ENCODE peak calls at places on chromosomes 4 and X, in nine cellular contexts. J is GM23248; Z is upper lobe of right lung; K is esophagus squamous epithelium; L is CD8-positive, alpha-beta T cell; A is fibroblast of lung; E is spleen; N is tibial artery; F is heart right ventricle. D is an unnamed sample.

GRCh38 chrX:132704769-132705168 is 215.9 kb upstream of the MBNL3 start:
- DNase-seq in J (no peak), Z (no peak), K (no peak), L (no peak), A (no peak), E (no peak), N (no peak), F (no peak), D (no peak)

GRCh38 chr4:113637363-113637762 is 124.2 kb downstream of the CAMK2D start:
- DNase-seq in J (peak; percentile 31), Z (no peak), K (no peak), L (no peak), A (peak; percentile 91), E (no peak), N (no peak), F (no peak), D (no peak)

GRCh38 chr4:99722662-99723061 is 65.0 kb upstream of the C4orf54 start:
- DNase-seq in J (no peak), Z (no peak), K (no peak), L (no peak), A (no peak), E (no peak), N (no peak), F (no peak), D (no peak)

GRCh38 chr4:70838400-70838971 is 1.2 kb downstream of the GRSF1 start:
- DNase-seq in J (peak; percentile 62), Z (no peak), K (no peak), L (no peak), A (peak; percentile 39), E (no peak), N (no peak), F (no peak), D (no peak)

GRCh38 chr4:48970471-48970921 is 15.6 kb upstream of the CWH43 start:
- DNase-seq in J (peak; percentile 79), Z (no peak), K (no peak), L (no peak), A (peak; percentile 89), E (no peak), N (no peak), F (no peak), D (no peak)

GRCh38 chr4:81811562-81812293 is 340.0 kb upstream of the RASGEF1B start:
- DNase-seq in J (no peak), Z (no peak), K (no peak), L (no peak), A (no peak), E (no peak), N (no peak), F (no peak), D (no peak)

GRCh38 chrX:69102805-69103204 is 62.4 kb downstream of the PJA1 start:
- DNase-seq in J (no peak), Z (no peak), K (no peak), L (no peak), A (no peak), E (peak; percentile 28), N (no peak), F (no peak), D (no peak)

GRCh38 chrX:41350976-41351569 is 17.1 kb downstream of the DDX3X start:
- DNase-seq in J (peak; percentile 22), Z (no peak), K (no peak), L (no peak), A (no peak), E (no peak), N (no peak), F (no peak), D (no peak)

GRCh38 chr4:6606465-6607235 is 31.7 kb downstream of the MAN2B2 start:
- DNase-seq in J (no peak), Z (no peak), K (no peak), L (no peak), A (no peak), E (no peak), N (no peak), F (no peak), D (no peak)

GRCh38 chr4:6607368-6608050 is 32.5 kb downstream of the MAN2B2 start:
- DNase-seq in J (no peak), Z (no peak), K (no peak), L (no peak), A (no peak), E (no peak), N (no peak), F (no peak), D (no peak)

GRCh38 chr4:6605114-6605513 is 30.1 kb downstream of the MAN2B2 start:
- DNase-seq in J (no peak), Z (no peak), K (no peak), L (no peak), A (no peak), E (no peak), N (no peak), F (no peak), D (no peak)

GRCh38 chr4:6603128-6603527 is 28.1 kb downstream of the MAN2B2 start:
- DNase-seq in J (no peak), Z (no peak), K (no peak), L (no peak), A (no peak), E (no peak), N (no peak), F (no peak), D (no peak)

DNA sequence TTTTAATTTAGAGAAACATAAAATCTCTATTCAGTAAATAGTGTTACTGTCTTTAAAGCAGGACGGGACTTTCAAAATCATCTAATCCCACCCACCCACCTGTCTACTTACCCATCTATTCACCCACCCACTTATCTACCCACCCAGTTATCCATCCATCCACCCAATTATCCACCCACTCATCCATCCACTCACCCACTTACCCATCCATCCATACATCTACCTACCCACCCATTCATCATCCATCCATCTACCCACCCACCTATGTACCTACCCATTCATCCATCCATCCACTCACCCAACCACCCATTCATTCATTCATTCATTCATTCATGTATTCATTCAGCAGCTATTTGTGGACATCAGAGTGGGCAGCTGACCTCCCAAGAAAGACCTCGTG is 30.6 kb downstream of the MAN2B2 start:
- DNase-seq in J (no peak), Z (no peak), K (no peak), L (no peak), A (no peak), E (no peak), N (no peak), F (no peak), D (no peak)
- H3K36me3 ChIP-seq in J (peaks cover 8% of the 10 kb centered on the region), Z (peaks cover 54% of the 10 kb centered on the region), K (peaks cover 100% of the 10 kb centered on the region), L (peaks cover 61% of the 10 kb centered on the region), A (peaks cover 8% of the 10 kb centered on the region), E (peaks cover 95% of the 10 kb centered on the region), N (peaks cover 100% of the 10 kb centered on the region), F (peaks cover 34% of the 10 kb centered on the region), D (peaks cover 94% of the 10 kb centered on the region)

DNA sequence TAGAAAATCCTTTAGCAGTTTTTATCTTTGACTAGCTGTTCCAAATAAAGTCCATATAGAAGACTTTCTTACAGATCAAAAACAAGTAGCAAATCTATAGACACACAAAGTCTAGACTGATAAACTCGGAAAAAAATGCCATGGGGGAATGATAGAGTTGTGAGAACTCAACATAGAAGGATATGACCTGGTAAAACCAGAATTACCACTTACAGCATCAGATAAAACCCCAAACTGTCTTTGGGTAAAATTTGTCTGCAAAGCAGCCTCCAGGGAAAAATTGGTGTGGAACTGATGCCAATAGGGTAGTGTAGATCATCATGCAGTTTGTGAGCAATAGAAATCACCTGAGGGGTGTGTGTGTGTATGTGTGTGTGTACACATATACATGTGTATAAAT is 579.1 kb downstream of the SPOCK3 start:
- DNase-seq in J (no peak), Z (no peak), K (no peak), L (no peak), A (no peak), E (no peak), N (no peak), F (no peak), D (no peak)
- H3K36me3 ChIP-seq in J (no peaks in the 10 kb centered on the region), Z (no peaks in the 10 kb centered on the region), K (no peaks in the 10 kb centered on the region), L (no peaks in the 10 kb centered on the region), A (no peaks in the 10 kb centered on the region), E (no peaks in the 10 kb centered on the region), N (no peaks in the 10 kb centered on the region), F (no peaks in the 10 kb centered on the region), D (no peaks in the 10 kb centered on the region)

DNA sequence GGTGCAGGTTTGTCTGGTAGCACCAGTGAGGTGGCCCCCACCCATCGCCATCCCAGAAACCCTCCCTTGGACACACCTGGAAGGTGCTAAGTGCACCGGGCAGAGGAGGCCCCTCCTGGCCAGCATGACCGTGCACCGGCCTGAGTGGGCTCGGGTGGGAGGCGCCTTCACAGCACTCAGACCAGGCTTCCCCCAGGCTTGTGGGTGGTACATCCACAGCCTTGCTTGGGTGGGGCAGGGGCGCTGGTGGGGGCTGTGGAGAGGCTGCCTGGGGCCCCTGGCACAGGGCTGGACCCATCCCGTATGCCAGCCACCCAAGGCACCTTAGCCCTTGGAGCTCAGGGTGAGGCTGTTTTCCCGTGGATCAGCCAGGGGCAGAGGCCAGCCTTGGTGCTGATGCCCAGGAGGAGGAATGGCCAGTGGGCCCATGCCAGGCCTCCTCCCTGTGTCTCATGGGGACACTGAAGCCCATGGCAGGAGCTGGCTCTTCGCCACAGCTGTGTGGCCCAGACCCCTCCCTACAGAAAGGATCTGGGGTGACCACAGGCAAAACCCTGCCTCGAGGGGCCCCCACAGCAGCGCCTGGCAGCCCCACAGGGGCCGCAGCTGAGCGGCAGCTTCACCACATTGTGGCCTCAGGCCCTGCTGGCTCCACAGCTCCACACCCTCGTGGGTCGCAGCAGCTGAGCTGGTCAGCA is 21.4 kb downstream of the NKX1-1 start:
- DNase-seq in J (no peak), Z (peak; percentile 60), K (no peak), L (no peak), A (no peak), E (peak; percentile 62), N (no peak), F (no peak), D (no peak)
- H3K36me3 ChIP-seq in J (peaks cover 8% of the 10 kb centered on the region), Z (peaks cover 42% of the 10 kb centered on the region), K (peaks cover 97% of the 10 kb centered on the region), L (no peaks in the 10 kb centered on the region), A (no peaks in the 10 kb centered on the region), E (peaks cover 27% of the 10 kb centered on the region), N (peaks cover 94% of the 10 kb centered on the region), F (peaks cover 58% of the 10 kb centered on the region), D (peaks cover 6% of the 10 kb centered on the region)

GRCh38 chr4:177404342-177404741 is 37.9 kb downstream of the AGA start:
- DNase-seq in J (no peak), Z (no peak), K (no peak), L (no peak), A (peak; percentile 8), E (no peak), N (no peak), F (no peak), D (no peak)

GRCh38 chr4:177410566-177410965 is 31.7 kb downstream of the AGA start:
- DNase-seq in J (no peak), Z (no peak), K (no peak), L (no peak), A (no peak), E (no peak), N (no peak), F (no peak), D (no peak)

GRCh38 chr4:177404980-177405379 is 37.3 kb downstream of the AGA start:
- DNase-seq in J (no peak), Z (no peak), K (no peak), L (no peak), A (peak; percentile 14), E (no peak), N (no peak), F (no peak), D (no peak)

GRCh38 chr4:177405508-177405907 is 36.7 kb downstream of the AGA start:
- DNase-seq in J (no peak), Z (no peak), K (no peak), L (no peak), A (peak; percentile 44), E (no peak), N (no peak), F (no peak), D (no peak)

DNA sequence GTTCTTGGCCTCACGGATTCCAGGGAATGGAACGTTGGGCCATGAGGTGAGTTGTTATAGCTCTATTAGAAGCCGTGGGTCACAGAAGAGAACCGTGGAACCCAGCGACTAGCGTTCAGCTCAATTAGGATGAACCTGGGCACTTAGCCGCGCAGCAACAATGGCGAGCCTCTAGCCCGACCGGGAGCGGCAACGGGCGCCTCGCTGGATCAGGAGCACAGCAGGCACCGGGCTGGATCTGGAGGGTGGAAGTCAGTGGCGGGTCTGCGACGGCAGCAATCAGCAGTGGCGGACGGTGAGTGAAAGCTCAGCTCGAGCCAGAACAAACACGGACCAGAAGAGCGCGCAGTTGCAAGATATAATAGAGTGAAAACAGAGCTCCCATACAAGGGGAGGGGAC is 34.2 kb downstream of the AGA start:
- DNase-seq in J (no peak), Z (no peak), K (no peak), L (no peak), A (no peak), E (no peak), N (no peak), F (no peak), D (no peak)
- H3K36me3 ChIP-seq in J (no peaks in the 10 kb centered on the region), Z (no peaks in the 10 kb centered on the region), K (no peaks in the 10 kb centered on the region), L (no peaks in the 10 kb centered on the region), A (no peaks in the 10 kb centered on the region), E (no peaks in the 10 kb centered on the region), N (no peaks in the 10 kb centered on the region), F (no peaks in the 10 kb centered on the region), D (no peaks in the 10 kb centered on the region)